ENCODE peak calls at places on chromosome 15, in five cellular contexts. U is SK-N-SH, E is GM23338, Y is ascending aorta, N is AG09309. B is an unnamed sample.

GRCh38 chr15:83320831-83321230 is 36.4 kb upstream of the BNC1 start:
- DNase-seq in U (no peak), E (no peak), Y (no peak), N (no peak), B (no peak)

GRCh38 chr15:85730001-85730820 is 64.5 kb downstream of the KLHL25 start:
- DNase-seq in U (peak), E (peak), Y (no peak), N (no peak), B (no peak)

GRCh38 chr15:85164841-85165466 is 183.3 kb downstream of the PDE8A start:
- DNase-seq in U (no peak), E (peak), Y (no peak), N (no peak), B (no peak)

GRCh38 chr15:52424856-52425431 is 103.7 kb downstream of the MYO5A start:
- DNase-seq in U (no peak), E (no peak), Y (no peak), N (no peak), B (no peak)

GRCh38 chr15:25065286-25065685 is 110.5 kb downstream of the SNRPN start:
- DNase-seq in U (no peak), E (no peak), Y (no peak), N (no peak), B (no peak)

GRCh38 chr15:57220220-57220619 is 156.1 kb upstream of the CGNL1 start:
- DNase-seq in U (peak), E (no peak), Y (no peak), N (peak), B (no peak)

GRCh38 chr15:52491460-52491859 is 37.2 kb downstream of the MYO5A start:
- DNase-seq in U (no peak), E (no peak), Y (no peak), N (no peak), B (no peak)

GRCh38 chr15:70378126-70379031 is 280.7 kb upstream of the TLE3 start:
- DNase-seq in U (no peak), E (peak), Y (no peak), N (no peak), B (no peak)

GRCh38 chr15:55742927-55743614 is at the start of gene PRTG:
- DNase-seq in U (peak), E (peak), Y (no peak), N (no peak), B (no peak)

GRCh38 chr15:55743615-55743978 is 645 bp upstream of the PRTG start:
- DNase-seq in U (no peak), E (no peak), Y (no peak), N (no peak), B (no peak)

GRCh38 chr15:55740981-55741591 is 1.9 kb downstream of the PRTG start:
- DNase-seq in U (no peak), E (no peak), Y (no peak), N (no peak), B (no peak)

GRCh38 chr15:55741592-55742497 is 1.1 kb downstream of the PRTG start:
- DNase-seq in U (peak), E (peak), Y (no peak), N (no peak), B (no peak)

GRCh38 chr15:55742498-55742926 is 440 bp downstream of the PRTG start:
- DNase-seq in U (no peak), E (peak), Y (no peak), N (no peak), B (no peak)
- TF ChIP-seq CTCF in U (peak), E (no peak), Y (no peak), N (no peak), B (no peak)

GRCh38 chr15:98649621-98649995 is 1.3 kb downstream of the IGF1R start:
- DNase-seq in U (peak), E (no peak), Y (no peak), N (no peak), B (no peak)
- TF ChIP-seq CTCF in U (no peak), E (no peak), Y (peak), N (peak), B (no peak)

GRCh38 chr15:77797270-77797669 is 164.6 kb upstream of the LINGO1 start:
- DNase-seq in U (no peak), E (no peak), Y (no peak), N (no peak), B (no peak)

GRCh38 chr15:77795446-77795845 is 162.7 kb upstream of the LINGO1 start:
- DNase-seq in U (no peak), E (no peak), Y (no peak), N (no peak), B (no peak)

GRCh38 chr15:77798151-77798550 is 165.4 kb upstream of the LINGO1 start:
- DNase-seq in U (no peak), E (no peak), Y (no peak), N (no peak), B (no peak)

GRCh38 chr15:77796046-77796729 is 163.5 kb upstream of the LINGO1 start:
- DNase-seq in U (no peak), E (no peak), Y (no peak), N (no peak), B (no peak)

DNA sequence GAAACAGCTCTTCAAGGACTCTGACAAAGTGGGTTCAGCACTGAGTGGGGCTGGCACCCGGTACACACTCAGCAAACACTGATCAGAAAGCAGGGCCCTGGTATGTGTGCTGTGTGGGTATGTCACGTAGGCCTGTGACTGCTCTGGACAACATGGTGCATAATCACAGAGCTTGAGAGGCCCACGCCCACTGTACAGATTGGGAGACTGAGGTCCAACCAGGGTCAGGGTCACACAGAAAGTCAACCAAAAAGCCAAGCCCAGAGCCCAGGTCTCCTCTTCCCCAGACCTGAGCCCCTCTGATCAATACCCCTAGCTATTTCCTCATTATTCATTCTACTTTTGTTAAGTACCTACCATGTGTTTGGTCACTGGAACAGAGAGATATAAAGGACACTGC is 166.1 kb upstream of the LINGO1 start:
- DNase-seq in U (no peak), E (no peak), Y (no peak), N (no peak), B (no peak)
- TF ChIP-seq CTCF in U (no peak), E (no peak), Y (no peak), N (no peak), B (no peak)

DNA sequence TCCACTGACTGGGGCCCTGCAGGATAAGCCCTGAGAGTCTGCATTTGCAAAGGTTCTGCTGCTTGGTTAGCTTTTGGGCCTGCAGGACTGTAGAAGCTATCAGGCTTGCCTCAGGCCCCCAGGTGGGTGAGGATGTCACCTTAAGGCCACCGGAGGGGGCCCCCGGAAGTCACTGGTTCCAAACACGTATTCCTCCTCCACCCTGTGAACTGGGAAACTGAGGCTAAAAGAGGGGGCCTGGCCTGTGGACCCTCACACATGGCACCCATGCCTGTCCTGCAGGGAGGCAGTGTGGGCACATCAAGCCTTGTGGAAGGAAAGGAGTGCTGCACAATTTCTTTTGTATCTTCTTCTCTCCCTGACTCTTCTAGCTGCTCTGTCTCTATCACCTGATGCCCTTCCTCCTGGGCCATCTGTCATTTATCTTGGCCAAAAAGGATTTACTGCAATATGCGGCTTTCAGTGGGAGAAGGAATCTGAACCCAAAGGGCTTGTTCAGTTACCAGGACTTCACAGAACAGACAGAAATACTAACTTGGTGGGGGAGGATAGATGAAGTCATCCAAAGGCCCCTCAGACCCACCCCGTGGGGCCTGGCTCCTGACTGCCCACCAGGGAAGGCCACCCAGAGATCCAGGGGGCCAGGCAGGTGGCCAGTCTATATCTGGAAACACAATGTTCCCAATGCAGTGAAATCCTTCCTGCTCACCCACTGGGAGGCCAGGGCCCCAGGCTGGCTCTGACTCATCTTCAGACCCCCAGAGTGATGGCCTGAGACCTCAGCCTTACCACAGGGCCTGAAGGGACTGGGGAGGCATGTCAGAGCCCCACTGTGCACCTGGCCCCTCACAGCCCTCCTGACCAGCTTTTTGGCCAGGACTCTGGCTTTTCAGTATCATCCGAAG is 18.3 kb downstream of the UBAP1L start:
- DNase-seq in U (no peak), E (no peak), Y (no peak), N (no peak), B (no peak)
- TF ChIP-seq CTCF in U (no peak), E (no peak), Y (no peak), N (no peak), B (no peak)

DNA sequence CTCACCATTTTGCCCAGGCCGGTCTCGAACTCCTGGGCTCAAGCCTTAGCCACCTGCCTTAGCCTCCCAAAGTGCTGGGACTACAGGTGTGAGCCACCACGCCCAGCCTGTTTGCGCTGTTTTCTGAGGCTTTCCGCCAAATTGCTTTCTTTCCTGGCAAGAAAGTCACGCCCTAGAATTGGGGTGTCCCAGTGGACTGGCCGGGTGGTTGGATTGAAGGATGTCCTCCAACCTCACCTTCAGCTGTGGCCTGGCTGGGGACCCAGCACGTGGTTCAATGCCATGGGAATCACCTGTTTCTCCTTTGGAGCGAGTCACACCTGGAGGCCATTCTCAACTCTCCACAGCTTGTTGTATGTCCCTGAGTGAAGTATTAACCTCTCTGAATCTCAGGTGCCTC is 5.8 kb upstream of the ANKDD1A start:
- DNase-seq in U (no peak), E (no peak), Y (no peak), N (no peak), B (no peak)
- TF ChIP-seq CTCF in U (no peak), E (no peak), Y (no peak), N (no peak), B (no peak)

GRCh38 chr15:99425666-99426301 is 140.0 kb upstream of the MEF2A start:
- DNase-seq in U (no peak), E (no peak), Y (no peak), N (no peak), B (no peak)
- TF ChIP-seq CTCF in U (peak), E (no peak), Y (no peak), N (peak), B (peak)

GRCh38 chr15:37740623-37741141 is 193.8 kb upstream of the TMCO5A start:
- DNase-seq in U (no peak), E (no peak), Y (no peak), N (no peak), B (no peak)
- TF ChIP-seq CTCF in U (no peak), E (no peak), Y (no peak), N (no peak), B (no peak)

DNA sequence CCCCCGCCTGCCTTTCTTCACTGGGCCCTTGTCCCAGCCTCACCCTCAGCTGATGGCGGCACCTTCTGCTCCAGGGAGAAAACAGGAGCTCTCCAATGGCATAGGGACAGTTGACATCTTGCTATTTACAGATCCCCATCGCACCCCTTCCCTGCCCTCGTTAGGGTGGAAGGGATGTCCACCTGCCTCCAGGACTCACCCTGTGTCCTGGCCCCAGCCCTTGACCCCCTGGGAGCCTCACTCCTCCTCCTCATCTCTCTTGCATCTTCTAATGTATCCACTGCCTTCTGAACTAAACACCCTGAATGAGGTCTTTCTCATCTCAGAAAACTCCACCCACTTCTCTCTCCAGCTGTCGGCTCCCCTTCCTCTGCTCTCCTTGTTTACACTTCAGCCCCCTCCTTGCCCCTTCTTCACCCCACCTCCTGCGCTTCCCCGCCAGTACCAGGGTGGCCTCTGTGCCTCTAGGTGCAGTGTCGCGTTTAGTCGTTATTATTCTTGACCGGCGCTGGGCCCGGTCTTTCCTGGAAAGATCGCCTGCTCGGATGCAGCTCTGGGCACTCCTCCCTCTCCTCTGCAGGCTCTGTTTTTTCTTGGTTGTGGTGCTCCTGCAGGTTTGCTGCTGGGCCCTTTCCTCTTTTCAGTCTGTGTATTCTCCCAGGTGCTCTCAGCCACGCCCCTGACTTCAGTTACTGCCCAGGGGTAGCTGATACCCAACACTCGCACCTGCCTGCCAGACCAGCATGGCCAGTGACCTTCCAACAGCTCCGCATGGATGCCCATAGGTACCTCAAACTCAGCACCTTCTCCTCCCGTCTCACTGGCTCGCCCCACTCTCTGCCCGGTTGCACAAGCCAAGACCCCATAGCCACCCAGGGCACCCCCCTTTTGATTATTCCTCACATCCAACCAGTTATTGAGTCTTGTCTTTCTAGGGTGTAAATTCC is 42.9 kb downstream of the PML start:
- DNase-seq in U (no peak), E (no peak), Y (no peak), N (no peak), B (no peak)
- TF ChIP-seq CTCF in U (peak), E (no peak), Y (no peak), N (no peak), B (no peak)

GRCh38 chr15:63449711-63450110 is 54.7 kb upstream of the USP3 start:
- DNase-seq in U (peak), E (peak), Y (no peak), N (no peak), B (no peak)

GRCh38 chr15:63448261-63448660 is 56.1 kb upstream of the USP3 start:
- DNase-seq in U (no peak), E (no peak), Y (no peak), N (no peak), B (no peak)

GRCh38 chr15:63453181-63453905 is 51.0 kb upstream of the USP3 start:
- DNase-seq in U (no peak), E (no peak), Y (no peak), N (no peak), B (no peak)

GRCh38 chr15:63452552-63453136 is 51.7 kb upstream of the USP3 start:
- DNase-seq in U (no peak), E (no peak), Y (no peak), N (no peak), B (no peak)

DNA sequence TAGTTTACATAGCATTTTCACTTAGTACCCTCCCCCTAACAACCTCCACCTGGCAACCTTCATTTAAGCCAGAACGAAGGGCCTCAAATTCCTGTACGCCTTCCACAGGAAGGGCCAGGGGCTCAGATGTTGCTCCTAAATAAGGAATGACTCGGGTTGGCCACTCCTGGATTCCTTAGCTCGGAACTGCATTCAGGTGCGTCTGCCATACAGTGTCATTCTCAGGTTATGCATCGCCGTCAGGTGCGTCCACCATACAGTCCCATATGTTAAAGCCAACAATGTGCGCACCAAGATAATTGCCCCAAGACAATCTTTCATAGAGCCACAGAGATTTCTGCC is 53.5 kb upstream of the USP3 start:
- DNase-seq in U (no peak), E (no peak), Y (no peak), N (no peak), B (no peak)
- TF ChIP-seq CTCF in U (no peak), E (no peak), Y (no peak), N (no peak), B (no peak)

GRCh38 chr15:98150084-98150483 is 189.6 kb downstream of the ARRDC4 start:
- DNase-seq in U (no peak), E (no peak), Y (no peak), N (no peak), B (no peak)
- TF ChIP-seq CTCF in U (no peak), E (no peak), Y (no peak), N (no peak), B (no peak)